ENCODE peak calls at places on chromosomes 16 and 17, in nine cellular contexts. J, S, K, M, I, B, L, O and W are unnamed samples.

GRCh38 chr17:64278614-64279013 is 15.6 kb upstream of the TEX2 start:
- DNase-seq in S (no peak), M (peak), I (no peak), O (no peak), K (no peak), J (no peak), B (no peak), L (no peak), W (no peak)

GRCh38 chr17:43542854-43543253 is 3.3 kb downstream of the ETV4 start:
- DNase-seq in M (no peak), O (no peak), K (no peak), J (no peak), S (no peak), I (no peak), L (no peak), B (no peak), W (no peak)

GRCh38 chr16:2250652-2251280 is 621 bp downstream of the ECI1 start:
- DNase-seq in M (no peak), S (peak), J (no peak), O (peak), L (peak), I (no peak), B (no peak), K (no peak), W (no peak)

GRCh38 chr17:31274252-31274651 is 22.8 kb downstream of the OMG start:
- DNase-seq in M (no peak), B (no peak), K (no peak), O (no peak), J (no peak), S (no peak), I (peak), L (peak), W (no peak)

GRCh38 chr17:27984404-27984803 is 58.1 kb upstream of the NLK start:
- DNase-seq in S (no peak), K (no peak), I (no peak), L (no peak), J (no peak), M (no peak), B (no peak), O (no peak), W (no peak)

GRCh38 chr17:67615736-67616135 is 102.0 kb upstream of the NOL11 start:
- DNase-seq in B (no peak), O (no peak), M (no peak), L (no peak), J (no peak), K (no peak), S (no peak), I (no peak), W (no peak)

GRCh38 chr17:37107406-37108083 is 158.8 kb downstream of the AATF start:
- DNase-seq in L (peak), B (no peak), K (peak), J (peak), I (no peak), O (peak), S (peak), M (no peak), W (no peak)

GRCh38 chr16:71929048-71929447 is 33.7 kb downstream of the IST1 start:
- DNase-seq in B (no peak), I (no peak), M (no peak), O (no peak), L (peak), S (no peak), J (no peak), K (no peak), W (no peak)

DNA sequence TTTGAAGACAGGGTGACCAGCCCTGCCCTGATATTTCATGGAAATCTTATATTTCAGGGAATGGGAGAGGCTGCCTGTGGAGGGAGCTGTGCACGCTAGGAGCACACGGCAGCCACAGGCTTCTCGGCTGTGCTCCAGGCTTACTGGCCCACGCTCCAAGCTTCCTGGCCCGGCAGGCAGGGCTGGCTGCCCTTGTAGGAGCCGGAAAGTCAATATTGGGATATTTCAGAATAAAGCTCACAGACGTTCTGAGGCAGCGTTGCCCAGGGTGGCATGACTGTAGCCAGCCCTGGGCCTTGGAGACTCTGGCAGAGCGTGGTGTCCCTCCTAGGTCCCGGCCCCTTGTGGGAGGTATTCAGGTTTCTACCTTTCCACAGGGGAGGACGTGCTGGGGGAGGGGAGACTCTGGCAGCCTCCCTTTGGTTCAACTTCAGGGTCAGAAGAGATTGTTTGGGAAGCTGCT is 95.6 kb downstream of the NPIPB11 start:
- DNase-seq in J (no peak), B (no peak), I (no peak), L (no peak), O (no peak), K (no peak), S (peak), M (no peak), W (no peak)
- TF ChIP-seq CTCF in J (peak), B (no peak), I (peak), L (no peak), O (no peak), K (no peak), S (peak), M (no peak), W (no peak)

GRCh38 chr16:87635541-87636049 is 33.3 kb downstream of the JPH3 start:
- DNase-seq in B (peak), J (peak), I (peak), S (peak), L (peak), O (peak), M (peak), K (peak), W (peak)
- TF ChIP-seq CTCF in B (peak), J (peak), I (peak), S (peak), L (peak), O (peak), M (peak), K (peak), W (peak)

GRCh38 chr17:38886643-38887010 is 16.8 kb downstream of the LASP1 start:
- DNase-seq in O (no peak), J (no peak), S (no peak), K (no peak), M (no peak), L (no peak), B (no peak), I (no peak), W (no peak)

GRCh38 chr17:38885728-38886642 is 16.1 kb downstream of the LASP1 start:
- DNase-seq in L (peak), S (no peak), B (peak), O (no peak), K (no peak), M (no peak), J (peak), I (no peak), W (no peak)

GRCh38 chr17:38881600-38882191 is 11.8 kb downstream of the LASP1 start:
- DNase-seq in I (peak), J (peak), M (no peak), S (peak), K (peak), O (peak), B (peak), L (peak), W (no peak)

GRCh38 chr17:38885044-38885727 is 15.3 kb downstream of the LASP1 start:
- DNase-seq in S (peak), K (no peak), I (no peak), M (no peak), O (no peak), B (peak), L (no peak), J (peak), W (no peak)

DNA sequence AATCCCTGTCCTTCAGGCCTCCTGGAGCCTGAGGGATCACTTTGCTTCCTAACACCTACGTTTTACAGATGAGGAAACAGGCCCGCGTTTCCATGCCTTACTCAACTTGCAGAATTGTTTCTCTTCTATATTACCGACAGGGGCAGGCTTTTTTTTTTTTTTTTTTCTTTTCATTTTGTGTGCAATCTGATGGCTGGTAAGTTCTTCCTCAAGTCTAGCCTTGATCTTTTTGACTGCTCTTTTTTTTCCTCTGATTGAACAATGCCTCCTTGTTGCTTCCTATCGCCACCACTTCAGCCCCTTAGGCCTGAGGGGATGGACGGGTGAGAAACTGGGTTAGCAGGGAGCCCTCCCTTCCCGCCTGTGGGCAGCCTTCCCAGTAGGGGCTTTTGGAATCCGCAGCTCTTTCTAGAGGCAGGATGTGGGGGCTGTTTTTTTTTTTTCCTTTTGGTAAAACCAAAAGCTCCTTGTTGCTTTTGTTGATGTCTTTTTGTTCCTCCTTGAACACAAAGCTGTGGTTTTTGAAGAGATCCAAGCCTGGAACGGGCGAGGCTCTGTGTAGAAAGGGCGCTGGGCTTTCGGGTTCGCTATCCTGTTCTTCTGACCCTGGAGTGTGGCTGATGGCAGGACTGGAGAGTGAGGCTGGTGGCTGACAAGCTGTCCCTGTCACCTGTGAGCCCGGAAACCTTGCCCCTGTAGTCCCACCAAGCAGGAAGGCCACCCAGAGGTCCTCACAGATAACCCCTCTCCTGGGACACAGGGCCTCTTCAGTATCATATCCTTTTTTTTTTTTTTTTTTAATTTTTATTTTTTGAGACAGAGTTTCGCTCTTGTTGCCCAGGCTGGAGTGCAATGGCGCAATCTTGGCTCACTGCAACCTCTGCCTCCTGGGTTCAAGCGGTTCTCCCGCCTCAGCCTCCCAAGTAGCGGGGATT is 14.0 kb downstream of the LASP1 start:
- DNase-seq in I (no peak), S (no peak), B (peak), L (peak), J (peak), O (no peak), M (no peak), K (no peak), W (no peak)
- TF ChIP-seq CTCF in I (no peak), S (no peak), B (peak), L (peak), J (no peak), O (no peak), M (no peak), K (no peak), W (no peak)

DNA sequence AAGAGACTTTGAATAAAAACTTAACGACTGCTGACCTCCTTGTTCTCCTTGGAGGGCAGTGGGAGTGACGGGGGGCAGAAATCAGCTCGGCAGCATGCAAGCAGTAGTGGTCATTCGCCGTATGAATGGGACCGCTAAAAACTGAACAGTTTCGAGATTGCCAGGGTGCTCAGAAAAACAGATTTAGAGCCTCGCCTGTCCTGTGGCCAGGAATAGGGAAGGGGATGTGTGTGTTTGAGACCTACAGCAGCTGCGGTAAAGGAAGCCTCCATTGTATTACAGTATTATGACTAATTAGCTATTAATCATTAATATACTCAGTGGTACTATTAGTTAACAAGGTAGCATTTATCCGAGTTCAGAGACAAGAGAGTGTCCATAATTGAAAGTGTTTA is 670 bp upstream of the ZNF652 start:
- DNase-seq in B (no peak), M (no peak), K (no peak), J (no peak), L (peak), I (no peak), S (no peak), O (no peak), W (no peak)
- TF ChIP-seq CTCF in B (no peak), M (no peak), K (no peak), J (no peak), L (no peak), I (no peak), S (no peak), O (no peak), W (no peak)

DNA sequence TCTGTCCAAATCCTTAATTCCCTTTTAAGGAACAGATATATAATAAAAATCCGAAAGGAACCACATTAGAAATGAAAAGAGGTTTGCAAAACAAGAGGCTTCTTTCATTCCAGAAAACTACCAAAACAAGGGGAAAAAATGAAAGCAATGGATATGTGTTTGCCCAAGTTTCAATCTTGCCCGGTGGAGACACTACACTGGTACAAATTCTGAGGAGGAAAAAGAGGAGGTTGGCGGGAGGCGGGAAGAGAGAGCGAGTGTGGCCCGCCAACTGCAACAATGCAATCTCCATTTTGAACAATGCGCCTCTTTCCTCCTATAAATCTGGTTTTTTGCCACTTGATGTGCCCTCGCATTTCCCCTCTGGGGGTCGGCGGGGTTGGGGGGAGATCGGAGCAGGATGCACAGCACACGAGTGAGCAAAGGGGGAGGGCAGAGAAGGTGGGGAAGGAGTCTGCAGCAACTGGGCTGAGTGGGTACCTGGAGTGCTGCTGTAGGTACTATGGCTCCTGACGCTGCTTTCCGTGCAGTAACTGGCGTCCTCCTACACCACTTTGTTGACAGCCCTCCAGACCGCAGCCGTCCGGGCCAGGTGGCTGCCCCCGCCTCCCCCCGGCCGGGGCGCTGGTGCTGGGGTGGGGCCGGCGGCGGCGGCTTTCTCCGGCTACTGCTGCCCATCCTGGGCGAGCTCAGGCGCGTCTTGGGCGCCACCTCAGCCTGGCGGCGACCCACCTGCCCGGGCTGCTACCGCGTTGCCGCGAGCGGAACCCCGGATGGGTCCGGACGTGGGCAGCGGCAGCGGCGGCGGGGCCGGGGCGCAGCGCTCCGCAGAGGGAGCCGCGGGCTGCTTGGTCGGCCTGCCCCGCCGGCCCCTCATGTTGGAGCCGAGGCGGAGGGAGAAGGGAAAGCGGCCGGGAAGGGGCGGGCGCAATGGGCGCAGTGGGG is 93.8 kb upstream of the PLEKHM1 start:
- DNase-seq in O (peak), M (peak), J (peak), K (peak), S (peak), I (peak), B (peak), L (peak), W (peak)
- TF ChIP-seq CTCF in O (no peak), M (peak), J (no peak), K (no peak), S (no peak), I (no peak), B (no peak), L (no peak), W (no peak)

GRCh38 chr17:73841431-73842060 is 197.3 kb upstream of the SDK2 start:
- DNase-seq in K (no peak), L (no peak), I (no peak), S (no peak), J (peak), O (peak), M (no peak), B (peak), W (no peak)
- TF ChIP-seq CTCF in K (peak), L (peak), I (no peak), S (no peak), J (peak), O (peak), M (peak), B (peak), W (no peak)

GRCh38 chr16:47136101-47136820 is 7.5 kb downstream of the NETO2 start:
- DNase-seq in B (no peak), S (no peak), I (no peak), L (peak), J (no peak), M (no peak), O (no peak), K (no peak), W (peak)
- TF ChIP-seq CTCF in B (no peak), S (no peak), I (no peak), L (no peak), J (no peak), M (no peak), O (no peak), K (no peak), W (no peak)

GRCh38 chr17:79838541-79839274 is 532 bp downstream of the CBX4 start:
- DNase-seq in I (no peak), K (no peak), O (peak), B (peak), S (peak), M (no peak), L (peak), J (peak), W (peak)

GRCh38 chr17:79836952-79837887 is 2.0 kb downstream of the CBX4 start:
- DNase-seq in S (peak), B (peak), M (peak), K (peak), J (peak), L (peak), O (peak), I (no peak), W (peak)

GRCh38 chr17:79839363-79840203 is at the start of gene CBX4:
- DNase-seq in J (peak), O (peak), K (peak), M (peak), I (peak), B (peak), S (peak), L (peak), W (peak)

GRCh38 chr17:79835953-79836951 is 3.0 kb downstream of the CBX4 start:
- DNase-seq in I (no peak), S (peak), M (no peak), B (peak), O (no peak), J (peak), L (no peak), K (peak), W (no peak)

DNA sequence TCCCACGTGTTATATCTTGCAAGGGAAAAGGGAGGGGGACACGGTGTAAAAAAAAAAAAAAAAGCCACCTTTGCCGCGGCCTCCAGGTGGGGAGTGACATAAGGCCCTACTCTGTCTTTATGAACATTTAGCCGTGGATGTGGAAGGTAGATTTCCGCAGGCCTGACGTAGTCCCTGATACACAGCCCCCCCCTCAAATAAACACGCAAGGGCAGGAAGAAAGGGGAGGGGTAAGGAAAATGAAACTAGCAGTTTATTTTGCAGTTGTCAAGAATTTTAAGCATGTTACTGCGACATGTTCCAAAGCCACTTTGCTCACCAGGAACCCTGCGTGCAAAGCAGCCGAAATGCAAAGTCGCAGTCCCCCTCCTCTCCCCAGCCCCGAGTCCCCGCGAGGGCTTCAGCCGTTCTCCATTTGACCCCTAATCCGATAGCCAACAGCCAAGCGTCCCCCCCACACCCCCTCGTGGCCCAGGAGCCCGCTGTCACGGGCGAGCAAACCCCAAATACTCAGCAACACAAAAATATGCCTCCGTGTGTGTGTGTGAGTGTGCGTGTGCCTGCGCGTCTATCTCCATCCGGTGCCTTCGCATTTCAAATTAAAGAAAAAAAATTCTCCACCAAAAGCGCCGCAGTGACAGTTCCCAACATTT is 1.2 kb downstream of the CBX4 start:
- DNase-seq in O (no peak), M (no peak), B (peak), K (no peak), J (no peak), I (no peak), L (no peak), S (peak), W (no peak)
- TF ChIP-seq CTCF in O (no peak), M (no peak), B (no peak), K (no peak), J (no peak), I (no peak), L (no peak), S (no peak), W (no peak)